ENCODE peak calls at places on chromosomes 2 and 18, in nine cellular contexts. A is cardiac muscle cell, B is choroid plexus epithelial cell, U is ovary, S is thyroid gland, N is AG09309, L is kidney epithelial cell, Q is fibroblast of lung, O is neural progenitor cell. K is an unnamed sample.

GRCh38 chr2:143720093-143720664 is 591.0 kb downstream of the ARHGAP15 start:
- DNase-seq in B (no peak), N (no peak), O (peak), U (no peak), S (no peak), Q (peak), L (no peak), A (no peak), K (no peak)

GRCh38 chr2:188326669-188327301 is 35.1 kb downstream of the GULP1 start:
- DNase-seq in Q (peak), U (no peak), A (peak), O (no peak), N (no peak), S (no peak), B (peak), L (no peak), K (no peak)

GRCh38 chr2:134087371-134087921 is 166.4 kb upstream of the MGAT5 start:
- DNase-seq in S (no peak), O (no peak), N (no peak), Q (peak), U (no peak), L (no peak), B (no peak), A (no peak), K (no peak)

GRCh38 chr2:69549421-69549820 is 94.1 kb downstream of the AAK1 start:
- DNase-seq in N (peak), Q (peak), O (no peak), S (no peak), A (peak), L (no peak), B (peak), U (no peak), K (no peak)

GRCh38 chr18:75139226-75139911 is 69.6 kb downstream of the PTGR3 start:
- DNase-seq in Q (no peak), B (no peak), S (no peak), N (no peak), O (no peak), U (no peak), A (no peak), L (no peak), K (no peak)

GRCh38 chr2:44533508-44533907 is 171.8 kb downstream of the CAMKMT start:
- DNase-seq in Q (no peak), L (no peak), B (no peak), N (no peak), A (no peak), U (no peak), O (no peak), S (no peak), K (no peak)

GRCh38 chr2:60294901-60295590 is 258.4 kb downstream of the BCL11A start:
- DNase-seq in O (peak), L (no peak), N (no peak), A (no peak), Q (no peak), B (no peak), S (no peak), U (no peak), K (no peak)

GRCh38 chr2:240554767-240555493 is 2.9 kb downstream of the ANKMY1 start:
- DNase-seq in A (no peak), S (no peak), B (no peak), L (no peak), O (peak), U (no peak), Q (no peak), N (no peak), K (no peak)

GRCh38 chr2:168326578-168326977 is 79.2 kb upstream of the STK39 start:
- DNase-seq in L (no peak), A (no peak), N (no peak), O (no peak), S (no peak), B (no peak), Q (no peak), U (no peak), K (no peak)

GRCh38 chr2:188984680-188985079 is 10.5 kb downstream of the COL3A1 start:
- DNase-seq in S (no peak), Q (peak), O (no peak), A (peak), N (no peak), B (peak), L (no peak), U (peak), K (peak)

GRCh38 chr2:12717988-12718661 is 1.4 kb downstream of the TRIB2 start:
- DNase-seq in O (peak), S (peak), L (no peak), N (no peak), A (peak), B (no peak), Q (peak), U (peak), K (no peak)

GRCh38 chr2:103960126-103960508 is 893.8 kb upstream of the POU3F3 start:
- DNase-seq in A (no peak), O (no peak), U (no peak), N (no peak), Q (no peak), S (no peak), L (no peak), B (no peak), K (no peak)

GRCh38 chr2:79670198-79670597 is 157.3 kb downstream of the CTNNA2 start:
- DNase-seq in S (no peak), A (no peak), L (no peak), O (peak), B (no peak), U (no peak), Q (no peak), N (no peak), K (no peak)

GRCh38 chr2:133726906-133727305 is 158.6 kb upstream of the NCKAP5 start:
- DNase-seq in S (no peak), N (no peak), L (no peak), Q (no peak), B (no peak), A (peak), U (no peak), O (no peak), K (no peak)

GRCh38 chr18:46264255-46264654 is 160.1 kb downstream of the HAUS1 start:
- DNase-seq in O (peak), L (no peak), Q (no peak), B (peak), N (no peak), U (no peak), A (peak), S (no peak), K (no peak)

GRCh38 chr2:242056026-242056425 is 186.5 kb downstream of the RTP5 start:
- DNase-seq in O (no peak), Q (no peak), B (no peak), L (no peak), A (no peak), N (no peak), S (no peak), U (no peak), K (no peak)

GRCh38 chr18:8522756-8523155 is 86.5 kb upstream of the RAB12 start:
- DNase-seq in N (no peak), B (no peak), O (no peak), L (no peak), U (no peak), A (no peak), S (no peak), Q (no peak), K (no peak)

GRCh38 chr2:175840261-175840660 is 161.8 kb downstream of the LNPK start:
- DNase-seq in L (no peak), U (no peak), B (no peak), Q (no peak), S (no peak), O (no peak), N (no peak), A (no peak), K (no peak)

GRCh38 chr2:20169796-20170467 is 55.0 kb downstream of the SDC1 start:
- DNase-seq in A (no peak), Q (peak), S (no peak), U (no peak), B (no peak), O (peak), N (no peak), L (no peak), K (no peak)

GRCh38 chr2:11397513-11397912 is 53.1 kb upstream of the ROCK2 start:
- DNase-seq in A (no peak), B (no peak), N (no peak), O (no peak), U (no peak), L (no peak), S (no peak), Q (no peak), K (no peak)

GRCh38 chr2:231632559-231633142 is 40.0 kb downstream of the TEX44 start:
- DNase-seq in S (no peak), L (no peak), A (peak), N (peak), U (no peak), Q (peak), O (no peak), B (peak), K (peak)

GRCh38 chr18:28115149-28115550 is 61.8 kb downstream of the CDH2 start:
- DNase-seq in A (peak), B (peak), S (no peak), O (no peak), Q (peak), L (peak), U (no peak), N (peak), K (peak)

GRCh38 chr2:239917957-239918481 is 107.1 kb downstream of the NDUFA10 start:
- DNase-seq in B (no peak), N (no peak), L (no peak), A (no peak), Q (no peak), S (no peak), U (no peak), O (no peak), K (no peak)

GRCh38 chr18:70907673-70908072 is 618.8 kb downstream of the SOCS6 start:
- DNase-seq in A (peak), S (no peak), B (peak), U (no peak), Q (no peak), N (no peak), O (peak), L (no peak), K (no peak)

GRCh38 chr2:168157926-168158325 is 89.5 kb downstream of the STK39 start:
- DNase-seq in Q (peak), N (no peak), U (no peak), S (no peak), B (no peak), L (no peak), A (peak), O (no peak), K (no peak)

GRCh38 chr2:236972491-236973379 is 113.0 kb upstream of the COPS8 start:
- DNase-seq in L (peak), B (peak), U (no peak), A (peak), S (peak), Q (peak), N (peak), O (peak), K (peak)

GRCh38 chr18:48952287-48953095 is 1.7 kb upstream of the SMAD7 start:
- DNase-seq in O (peak), U (peak), S (peak), A (peak), N (no peak), Q (peak), L (no peak), B (peak), K (peak)

GRCh38 chr2:166651080-166651675 is 157.1 kb upstream of the SCN7A start:
- DNase-seq in L (no peak), Q (peak), S (no peak), U (no peak), O (no peak), N (no peak), A (peak), B (peak), K (no peak)

GRCh38 chr2:30361751-30362394 is 85.2 kb upstream of the LCLAT1 start:
- DNase-seq in U (no peak), Q (peak), A (no peak), L (peak), O (no peak), B (no peak), S (peak), N (no peak), K (no peak)

GRCh38 chr18:5967666-5968065 is 72.3 kb upstream of the TMEM200C start:
- DNase-seq in Q (no peak), U (no peak), N (no peak), O (no peak), L (no peak), B (no peak), S (no peak), A (no peak), K (no peak)

GRCh38 chr18:7908686-7909299 is 341.7 kb downstream of the PTPRM start:
- DNase-seq in N (no peak), B (no peak), L (no peak), U (no peak), O (no peak), S (no peak), Q (no peak), A (no peak), K (no peak)

DNA sequence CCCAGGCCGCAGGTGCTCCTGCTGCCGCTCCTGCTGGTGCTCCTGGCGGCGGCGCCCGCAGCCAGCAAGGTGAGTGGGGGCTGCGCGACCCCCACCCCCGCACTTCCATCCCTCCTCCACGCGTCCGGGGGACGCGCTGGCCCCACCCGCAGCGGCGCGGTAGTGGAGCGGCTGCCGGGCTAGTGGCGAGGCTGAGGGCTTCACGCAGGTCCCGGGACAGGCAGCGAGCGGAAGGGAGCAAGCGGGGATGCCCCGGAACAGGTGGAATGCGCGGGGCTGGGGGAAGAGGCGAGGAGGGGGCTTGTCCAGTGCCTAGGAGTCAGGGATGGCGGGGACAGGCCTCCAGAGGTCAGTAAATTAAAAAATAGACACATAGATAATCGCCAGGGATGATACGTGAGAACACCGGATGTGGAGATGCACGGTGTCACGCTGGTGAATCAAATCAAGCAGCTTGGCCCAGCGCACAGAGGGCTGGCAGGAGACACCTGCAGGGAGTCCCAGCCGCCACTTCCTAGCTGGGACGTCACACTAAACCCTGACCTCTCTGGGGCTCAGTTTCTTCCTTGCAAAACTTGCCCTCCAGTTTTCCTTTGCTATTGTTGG is 424 bp downstream of the COL4A3 start:
- DNase-seq in L (no peak), O (peak), U (peak), B (no peak), N (no peak), Q (no peak), S (peak), A (no peak), K (no peak)
- TF ChIP-seq CTCF in L (no peak), O (no peak), U (no peak), B (no peak), N (no peak), Q (no peak), S (no peak), A (no peak), K (no peak)

GRCh38 chr2:146847846-146848245 is 997.0 kb upstream of the ACVR2A start:
- DNase-seq in B (no peak), L (no peak), S (no peak), N (no peak), U (no peak), A (peak), Q (no peak), O (no peak), K (no peak)
- TF ChIP-seq CTCF in B (no peak), L (no peak), S (no peak), N (no peak), U (no peak), A (no peak), Q (no peak), O (no peak), K (no peak)

GRCh38 chr18:77590928-77591327 is 341.3 kb downstream of the GALR1 start:
- DNase-seq in Q (no peak), B (no peak), O (no peak), A (no peak), U (no peak), S (no peak), N (no peak), L (no peak), K (no peak)
- TF ChIP-seq CTCF in Q (no peak), B (no peak), O (no peak), A (no peak), U (no peak), S (no peak), N (no peak), L (no peak), K (no peak)

GRCh38 chr2:216687646-216688045 is 7.7 kb downstream of the IGFBP5 start:
- DNase-seq in A (no peak), O (peak), L (no peak), S (no peak), B (no peak), Q (no peak), N (no peak), U (no peak), K (no peak)
- TF ChIP-seq CTCF in A (peak), O (peak), L (peak), S (no peak), B (peak), Q (peak), N (peak), U (no peak), K (peak)

DNA sequence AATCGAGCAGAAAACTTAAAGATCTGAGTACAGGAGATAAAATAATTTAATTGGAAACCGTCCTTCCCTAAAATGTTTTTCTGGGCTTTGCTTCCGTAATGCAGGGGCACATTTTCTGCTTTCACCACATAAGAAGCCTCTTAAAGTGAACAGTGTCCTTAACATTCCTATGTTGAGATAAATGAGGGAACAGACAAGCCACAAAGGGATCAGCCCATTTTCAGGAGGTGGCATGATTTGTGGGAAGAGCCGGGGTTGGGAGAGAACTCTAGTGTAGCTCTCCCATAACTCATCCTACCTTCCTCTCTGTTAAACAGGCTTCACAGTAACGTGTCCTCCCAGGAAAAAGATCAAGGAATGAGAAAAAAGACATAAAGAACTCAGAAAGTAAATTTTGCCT is 56.9 kb upstream of the ACVR1C start:
- DNase-seq in O (no peak), L (no peak), B (no peak), S (no peak), Q (no peak), U (no peak), A (peak), N (no peak), K (no peak)
- TF ChIP-seq CTCF in O (no peak), L (no peak), B (no peak), S (no peak), Q (no peak), U (no peak), A (no peak), N (no peak), K (no peak)

GRCh38 chr2:68390114-68390513 is 25.0 kb downstream of the PLEK start:
- DNase-seq in O (no peak), L (no peak), U (no peak), A (no peak), B (no peak), Q (no peak), N (no peak), S (no peak), K (no peak)

GRCh38 chr2:68390600-68390999 is 25.5 kb downstream of the PLEK start:
- DNase-seq in L (no peak), A (no peak), U (no peak), B (no peak), N (no peak), Q (no peak), S (no peak), O (no peak), K (no peak)

GRCh38 chr2:68388358-68388757 is 23.3 kb downstream of the PLEK start:
- DNase-seq in B (no peak), L (no peak), N (no peak), A (no peak), O (no peak), S (no peak), U (no peak), Q (no peak), K (no peak)

GRCh38 chr2:68387408-68388350 is 22.6 kb downstream of the PLEK start:
- DNase-seq in L (no peak), S (no peak), Q (no peak), N (no peak), U (no peak), O (no peak), A (no peak), B (no peak), K (no peak)

GRCh38 chr2:68388772-68389171 is 23.7 kb downstream of the PLEK start:
- DNase-seq in B (no peak), U (no peak), N (no peak), S (no peak), O (no peak), A (no peak), L (no peak), Q (no peak), K (no peak)
- TF ChIP-seq CTCF in B (no peak), U (no peak), N (no peak), S (no peak), O (no peak), A (no peak), L (no peak), Q (no peak), K (no peak)

GRCh38 chr2:98583516-98583865 is 24.8 kb downstream of the COA5 start:
- DNase-seq in Q (no peak), O (no peak), A (no peak), L (no peak), S (no peak), N (no peak), U (no peak), B (no peak), K (no peak)

GRCh38 chr2:98578231-98578630 is 30.1 kb downstream of the COA5 start:
- DNase-seq in Q (no peak), N (no peak), S (no peak), L (no peak), O (no peak), A (no peak), B (no peak), U (no peak), K (no peak)

GRCh38 chr2:98582523-98582922 is 25.8 kb downstream of the COA5 start:
- DNase-seq in A (no peak), L (no peak), S (no peak), N (no peak), O (no peak), B (no peak), U (no peak), Q (no peak), K (no peak)

GRCh38 chr2:98579926-98580325 is 28.4 kb downstream of the COA5 start:
- DNase-seq in O (no peak), Q (no peak), N (no peak), L (no peak), A (no peak), B (no peak), S (no peak), U (no peak), K (no peak)

DNA sequence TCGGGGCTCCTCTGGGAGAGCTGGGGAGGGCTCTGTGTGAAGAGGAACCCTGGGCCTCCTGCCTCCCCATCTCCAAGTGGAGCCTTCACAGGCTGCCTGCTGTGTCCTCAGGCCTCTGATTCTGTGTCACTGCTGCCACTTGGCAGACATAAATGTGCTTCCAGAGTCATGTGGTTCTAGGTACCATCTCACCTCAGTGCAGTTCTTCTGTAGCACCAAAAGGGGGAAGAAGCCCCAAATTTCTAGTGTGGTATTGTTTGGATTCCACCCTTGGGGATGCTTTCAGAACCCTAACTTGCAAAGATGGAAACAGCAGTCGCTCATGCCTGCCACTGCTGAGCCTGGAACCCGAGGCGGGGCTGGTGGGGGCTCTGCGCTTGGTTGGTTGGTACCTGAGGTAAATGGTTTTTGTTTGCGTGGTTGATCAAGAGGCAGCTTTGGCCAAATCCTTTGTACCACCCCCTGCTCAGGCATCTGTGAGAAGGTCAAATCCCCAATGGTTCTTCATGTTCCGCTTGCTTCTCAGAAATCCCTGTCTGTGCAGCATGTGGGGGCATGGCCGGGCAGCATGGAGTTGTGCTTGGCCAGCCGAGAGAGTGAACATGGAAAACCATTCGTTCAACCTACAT is 27.5 kb downstream of the COA5 start:
- DNase-seq in U (no peak), N (no peak), Q (no peak), B (no peak), A (no peak), L (no peak), S (no peak), O (no peak), K (no peak)
- TF ChIP-seq CTCF in U (no peak), N (no peak), Q (no peak), B (no peak), A (no peak), L (no peak), S (no peak), O (no peak), K (no peak)